ENCODE peak calls at places on chromosomes 2 and 18, in seven cellular contexts. R is neural progenitor cell, M is IMR-90, S is adipocyte, F is GM23248, E is colonic mucosa, A is SK-N-SH. N is an unnamed sample.

GRCh38 chr2:227155395-227155794 is 8.6 kb downstream of the COL4A4 start:
- DNase-seq in R (no peak), M (no peak), S (no peak), F (peak; percentile 6), E (no peak), A (no peak), N (no peak)

GRCh38 chr2:190532581-190532980 is 1.9 kb downstream of the NEMP2 start:
- DNase-seq in R (no peak), M (no peak), S (no peak), F (no peak), E (no peak), A (no peak), N (no peak)

GRCh38 chr2:133871810-133872209 is 303.5 kb upstream of the NCKAP5 start:
- DNase-seq in R (no peak), M (peak; percentile 19), S (no peak), F (peak; percentile 13), E (no peak), A (no peak), N (no peak)

GRCh38 chr18:31278609-31279071 is 39.3 kb upstream of the DSG1 start:
- DNase-seq in R (no peak), M (no peak), S (no peak), F (no peak), E (peak; percentile 45), A (no peak), N (no peak)

GRCh38 chr2:143205106-143205764 is 76.0 kb downstream of the ARHGAP15 start:
- DNase-seq in R (no peak), M (peak; percentile 8), S (peak; percentile 53), F (peak; percentile 27), E (no peak), A (no peak), N (peak; percentile 58)

GRCh38 chr2:41896186-41896846 is 151.5 kb upstream of the PKDCC start:
- DNase-seq in R (no peak), M (no peak), S (no peak), F (no peak), E (no peak), A (no peak), N (no peak)

GRCh38 chr18:35971661-35972196 is 750 bp upstream of the RMP24 start:
- DNase-seq in R (no peak), M (no peak), S (no peak), F (no peak), E (no peak), A (no peak), N (no peak)

GRCh38 chr18:75337348-75337747 is 90.2 kb downstream of the SMIM21 start:
- DNase-seq in R (no peak), M (no peak), S (no peak), F (no peak), E (no peak), A (no peak), N (no peak)

GRCh38 chr18:62572456-62572855 is 49.6 kb downstream of the ZCCHC2 start:
- DNase-seq in R (no peak), M (no peak), S (no peak), F (no peak), E (no peak), A (no peak), N (no peak)

GRCh38 chr18:8681196-8681595 is 24.2 kb upstream of the MTCL1 start:
- DNase-seq in R (no peak), M (no peak), S (no peak), F (no peak), E (peak; percentile 12), A (no peak), N (no peak)

GRCh38 chr2:29459445-29460179 is 344.4 kb downstream of the CLIP4 start:
- DNase-seq in R (no peak), M (peak; percentile 90), S (peak; percentile 80), F (peak; percentile 90), E (no peak), A (no peak), N (no peak)

GRCh38 chr2:74155830-74156229 is 8.1 kb upstream of the BOLA3 start:
- DNase-seq in R (no peak), M (no peak), S (no peak), F (no peak), E (no peak), A (no peak), N (no peak)

GRCh38 chr2:63878486-63878885 is 36.8 kb downstream of the UGP2 start:
- DNase-seq in R (no peak), M (no peak), S (no peak), F (no peak), E (no peak), A (no peak), N (no peak)

GRCh38 chr2:135226961-135227360 is 174.9 kb downstream of the RAB3GAP1 start:
- DNase-seq in R (no peak), M (peak; percentile 60), S (peak; percentile 48), F (peak; percentile 65), E (no peak), A (no peak), N (no peak)

GRCh38 chr18:63290456-63291200 is 28.9 kb downstream of the BCL2 start:
- DNase-seq in R (peak; percentile 40), M (no peak), S (no peak), F (no peak), E (no peak), A (no peak), N (no peak)

GRCh38 chr2:26694001-26694400 is 1.5 kb downstream of the KCNK3 start:
- DNase-seq in R (no peak), M (no peak), S (no peak), F (no peak), E (no peak), A (no peak), N (no peak)

GRCh38 chr2:25981596-25982272 is 563 bp downstream of the KIF3C start:
- DNase-seq in R (peak; percentile 81), M (no peak), S (peak; percentile 57), F (peak; percentile 59), E (no peak), A (peak; percentile 82), N (no peak)

GRCh38 chr18:22826726-22827125 is 106.4 kb upstream of the RBBP8 start:
- DNase-seq in R (no peak), M (peak; percentile 51), S (no peak), F (peak; percentile 17), E (no peak), A (no peak), N (no peak)

GRCh38 chr2:237662671-237663093 is 35.3 kb downstream of the LRRFIP1 start:
- DNase-seq in R (peak; percentile 84), M (peak; percentile 90), S (peak; percentile 93), F (peak; percentile 99), E (peak; percentile 96), A (peak; percentile 63), N (peak; percentile 72)

DNA sequence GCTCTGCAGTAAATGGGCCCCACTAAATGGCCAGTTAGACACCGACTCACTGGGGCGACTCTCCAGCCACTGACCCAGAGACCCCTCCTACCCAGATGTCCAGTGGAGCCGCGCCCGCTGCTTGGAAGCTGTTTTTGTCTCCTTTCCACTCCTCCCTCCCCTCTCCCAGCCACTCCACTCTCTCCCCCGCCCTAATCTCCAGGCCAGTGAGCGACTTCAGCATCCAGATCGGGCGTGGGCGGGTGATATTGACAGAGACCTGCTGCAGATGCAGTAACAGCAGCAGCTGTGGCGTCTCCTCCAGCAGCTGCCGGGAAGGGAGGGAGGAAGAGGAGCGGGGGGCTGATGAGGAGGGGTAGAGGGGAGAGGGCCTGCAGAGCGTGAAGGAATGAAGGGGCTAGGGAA is at the start of gene SCN7A:
- DNase-seq in R (peak; percentile 87), M (peak; percentile 81), S (peak; percentile 74), F (peak; percentile 64), E (peak; percentile 22), A (peak; percentile 63), N (no peak)
- H3K9ac ChIP-seq in R (peak within 1 kb of the TSS; percentile 7), M (peak within 1 kb of the TSS; percentile 34), S (no peak within 1 kb of the TSS), F (no peak within 1 kb of the TSS), E (peak within 1 kb of the TSS; percentile 19), A (no peak within 1 kb of the TSS), N (no peak within 1 kb of the TSS)

DNA sequence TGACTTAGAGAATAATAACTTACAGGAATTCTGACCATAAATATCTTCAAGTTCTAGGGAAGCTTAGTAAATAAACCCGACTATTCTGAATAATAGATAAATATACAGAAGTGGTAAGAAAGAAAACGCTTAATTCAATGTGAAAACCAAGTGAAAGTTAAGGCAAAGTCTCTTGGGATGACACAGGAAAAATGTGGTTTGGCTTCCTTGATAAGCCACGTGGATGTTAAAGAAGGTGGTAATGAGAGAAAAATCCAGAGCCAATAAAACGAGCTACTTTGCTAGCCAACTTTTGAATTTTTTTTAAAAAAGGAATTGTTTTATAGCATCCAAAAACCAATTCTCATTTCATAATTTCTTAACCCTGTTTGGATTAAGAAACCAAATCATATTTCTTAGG is 166.2 kb upstream of the VRK2 start:
- DNase-seq in R (no peak), M (no peak), S (no peak), F (peak; percentile 12), E (no peak), A (no peak), N (no peak)
- H3K9ac ChIP-seq in R (no peak overlapping the region), M (no peak overlapping the region), S (no peak overlapping the region), F (no peak overlapping the region), E (no peak overlapping the region), A (no peak overlapping the region), N (no peak overlapping the region)

DNA sequence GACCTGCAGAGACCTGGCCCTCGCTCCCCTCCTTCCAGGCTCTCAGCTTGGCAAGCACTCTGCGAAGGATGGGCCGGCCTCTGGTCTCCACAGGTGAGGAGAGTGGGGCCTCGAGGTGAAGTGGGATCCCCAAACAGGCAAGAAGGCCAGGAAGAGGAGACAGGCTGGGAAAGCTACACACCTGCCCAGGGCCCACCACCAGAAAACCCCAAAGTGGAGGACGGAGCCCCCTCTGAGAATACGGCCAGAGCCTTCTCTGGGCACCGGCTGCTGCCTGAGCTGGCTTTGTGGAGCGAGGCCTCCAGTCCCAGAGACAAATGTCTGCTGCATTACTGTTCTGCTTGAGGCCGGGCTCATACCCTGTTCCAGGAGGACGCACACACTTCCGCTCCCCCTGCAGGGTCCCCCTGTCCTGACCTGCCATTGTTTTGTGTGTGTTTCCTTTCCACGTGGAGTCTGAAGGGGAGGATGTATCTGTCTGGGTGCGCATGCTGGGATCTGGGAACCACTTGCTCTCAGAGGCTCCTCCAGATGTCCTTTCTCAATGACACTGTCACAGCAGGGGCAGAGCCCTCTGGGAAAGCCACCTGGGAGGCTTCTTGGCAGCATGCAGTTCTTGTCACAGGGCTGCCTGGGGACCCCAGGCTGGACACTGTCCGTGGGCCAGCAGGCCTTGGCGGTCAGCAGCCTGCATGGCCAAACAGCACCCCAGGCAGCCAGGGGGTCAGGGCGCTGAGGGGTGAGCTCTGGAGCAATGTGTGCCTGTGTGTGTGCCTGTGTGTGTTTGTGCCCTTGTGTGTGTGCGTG is 20.8 kb downstream of the KCNF1 start:
- DNase-seq in R (no peak), M (peak; percentile 36), S (no peak), F (no peak), E (no peak), A (peak; percentile 71), N (no peak)
- H3K9ac ChIP-seq in R (no peak overlapping the region), M (no peak overlapping the region), S (no peak overlapping the region), F (no peak overlapping the region), E (no peak overlapping the region), A (no peak overlapping the region), N (no peak overlapping the region)

DNA sequence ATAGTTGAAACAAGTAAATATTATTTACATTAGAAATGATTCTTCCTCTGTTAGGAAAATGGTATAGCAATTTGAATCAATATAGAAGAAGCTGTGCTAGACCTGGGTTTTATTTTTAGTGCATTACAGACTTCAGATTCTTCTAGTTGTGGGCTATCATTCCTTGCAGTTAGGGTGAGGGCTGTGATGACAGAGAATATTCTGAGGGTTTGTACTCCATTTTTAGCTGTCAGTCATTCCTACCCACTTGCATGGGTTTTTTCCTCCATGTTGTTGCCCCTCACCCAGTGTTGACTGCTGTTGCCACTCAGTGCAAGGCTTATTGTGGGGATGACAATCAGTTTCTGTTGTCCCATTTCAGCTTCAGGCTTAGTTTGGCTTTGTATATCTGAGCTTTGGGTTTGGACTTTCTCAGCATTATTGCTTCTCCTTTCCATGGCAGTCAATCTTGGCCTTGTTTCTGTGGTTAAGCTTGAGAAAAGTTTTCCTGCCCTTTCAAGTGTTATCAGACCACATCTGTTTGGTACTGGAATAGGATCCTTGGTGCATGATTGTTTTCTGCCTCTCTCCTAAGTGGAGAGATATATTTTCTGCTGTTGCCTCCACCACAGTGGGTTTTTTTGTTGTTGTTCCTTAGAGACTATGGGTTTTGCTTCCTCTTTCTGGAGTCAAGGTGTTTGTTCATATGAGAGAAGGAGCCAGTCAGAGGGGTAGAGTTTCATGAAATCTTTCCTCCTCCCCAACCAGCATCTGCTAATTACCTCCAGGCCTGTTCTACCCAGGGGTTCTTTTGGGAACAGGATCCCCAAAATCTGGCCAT is 312.7 kb upstream of the CWC22 start:
- DNase-seq in R (no peak), M (no peak), S (no peak), F (no peak), E (no peak), A (no peak), N (no peak)
- H3K9ac ChIP-seq in R (no peak overlapping the region), M (no peak overlapping the region), S (no peak overlapping the region), F (no peak overlapping the region), E (no peak overlapping the region), A (no peak overlapping the region), N (no peak overlapping the region)